ENCODE peak calls at places on chromosome 5, in ten cellular contexts. H, L, T, F, C, B, A, V, D and U are unnamed samples.
A peak's percentile ranks its signal among the peaks of the same experiment; 100 is the strongest.

GRCh38 chr5:44321176-44321575 is 68.0 kb downstream of the FGF10 start:
- DNase-seq in H (no peak), L (no peak), T (no peak), F (no peak), C (no peak), B (no peak), A (no peak), V (no peak), D (no peak), U (no peak)

GRCh38 chr5:178398856-178399722 is 166.5 kb upstream of the PHYKPL start:
- DNase-seq in H (no peak), L (no peak), T (no peak), F (peak; percentile 56), C (no peak), B (no peak), A (no peak), V (no peak), D (no peak), U (no peak)

GRCh38 chr5:122350496-122350895 is 38.5 kb downstream of the SNCAIP start:
- DNase-seq in H (no peak), L (no peak), T (no peak), F (no peak), C (no peak), B (no peak), A (no peak), V (no peak), D (no peak), U (no peak)

GRCh38 chr5:150022681-150023080 is 22.1 kb downstream of the HMGXB3 start:
- DNase-seq in H (no peak), L (no peak), T (no peak), F (no peak), C (no peak), B (no peak), A (no peak), V (no peak), D (no peak), U (no peak)

GRCh38 chr5:18314192-18314778 is 680.0 kb downstream of the TAF11L14 start:
- DNase-seq in H (no peak), L (no peak), T (no peak), F (no peak), C (no peak), B (peak; percentile 25), A (no peak), V (no peak), D (peak; percentile 6), U (peak; percentile 15)

GRCh38 chr5:125346316-125346715 is 599.9 kb upstream of the ZNF608 start:
- DNase-seq in H (no peak), L (no peak), T (no peak), F (no peak), C (no peak), B (no peak), A (no peak), V (no peak), D (no peak), U (no peak)

GRCh38 chr5:126099077-126099476 is 324.1 kb upstream of the GRAMD2B start:
- DNase-seq in H (no peak), L (no peak), T (no peak), F (no peak), C (no peak), B (no peak), A (no peak), V (no peak), D (no peak), U (no peak)

GRCh38 chr5:117246386-117246785 is 671.8 kb upstream of the SEMA6A start:
- DNase-seq in H (no peak), L (no peak), T (no peak), F (no peak), C (no peak), B (no peak), A (no peak), V (no peak), D (no peak), U (no peak)

GRCh38 chr5:4945296-4945695 is 194.8 kb upstream of the ADAMTS16 start:
- DNase-seq in H (no peak), L (no peak), T (no peak), F (no peak), C (no peak), B (no peak), A (no peak), V (no peak), D (no peak), U (no peak)

GRCh38 chr5:178382689-178383276 is 150.2 kb upstream of the PHYKPL start:
- DNase-seq in H (no peak), L (no peak), T (no peak), F (no peak), C (no peak), B (no peak), A (no peak), V (no peak), D (no peak), U (no peak)

GRCh38 chr5:100889165-100889564 is 13.9 kb downstream of the ST8SIA4 start:
- DNase-seq in H (no peak), L (no peak), T (no peak), F (no peak), C (no peak), B (no peak), A (no peak), V (no peak), D (no peak), U (no peak)

GRCh38 chr5:78886650-78887230 is 98.4 kb downstream of the ARSB start:
- DNase-seq in H (no peak), L (no peak), T (no peak), F (no peak), C (no peak), B (peak; percentile 8), A (no peak), V (no peak), D (no peak), U (no peak)

GRCh38 chr5:117701067-117701466 is 1126.4 kb upstream of the SEMA6A start:
- DNase-seq in H (no peak), L (no peak), T (no peak), F (no peak), C (no peak), B (no peak), A (no peak), V (no peak), D (no peak), U (no peak)

GRCh38 chr5:65721775-65722574 is at the start of the genes NLN and SGTB:
- DNase-seq in H (peak; percentile 90), L (peak; percentile 70), T (peak; percentile 79), F (peak; percentile 91), C (peak; percentile 91), B (peak; percentile 74), A (peak; percentile 88), V (peak; percentile 88), D (peak; percentile 37), U (peak; percentile 77)
- TF ChIP-seq POLR2A in H (no peak), L (peak; percentile 64), T (peak; percentile 72), F (no peak), C (peak; percentile 18), B (peak; percentile 73), A (no peak), V (peak; percentile 59), D (no peak), U (peak; percentile 86)

GRCh38 chr5:132458651-132459030 is 31.9 kb downstream of the IRF1 start:
- DNase-seq in H (no peak), L (no peak), T (no peak), F (no peak), C (no peak), B (no peak), A (no peak), V (no peak), D (no peak), U (no peak)

GRCh38 chr5:132455614-132456115 is 34.9 kb downstream of the IRF1 start:
- DNase-seq in H (no peak), L (peak; percentile 9), T (no peak), F (no peak), C (no peak), B (no peak), A (no peak), V (no peak), D (no peak), U (no peak)

GRCh38 chr5:132458226-132458560 is 32.4 kb downstream of the IRF1 start:
- DNase-seq in H (no peak), L (no peak), T (no peak), F (no peak), C (peak; percentile 3), B (no peak), A (no peak), V (no peak), D (no peak), U (no peak)

GRCh38 chr5:132457371-132458225 is 33.0 kb downstream of the IRF1 start:
- DNase-seq in H (no peak), L (peak; percentile 35), T (peak; percentile 91), F (peak; percentile 85), C (peak; percentile 47), B (no peak), A (no peak), V (peak; percentile 55), D (no peak), U (no peak)

GRCh38 chr5:132456553-132457361 is 33.8 kb downstream of the IRF1 start:
- DNase-seq in H (peak; percentile 59), L (peak; percentile 73), T (peak; percentile 60), F (peak; percentile 81), C (peak; percentile 78), B (no peak), A (no peak), V (no peak), D (no peak), U (no peak)
- TF ChIP-seq POLR2A in H (no peak), L (no peak), T (no peak), F (no peak), C (peak; percentile 36), B (no peak), A (peak; percentile 39), V (no peak), D (no peak), U (no peak)

GRCh38 chr5:176356179-176356566 is 5.4 kb downstream of the KIAA1191 start:
- DNase-seq in H (no peak), L (no peak), T (no peak), F (no peak), C (no peak), B (no peak), A (no peak), V (no peak), D (no peak), U (no peak)
- TF ChIP-seq POLR2A in H (no peak), L (no peak), T (no peak), F (no peak), C (no peak), B (no peak), A (no peak), V (no peak), D (no peak), U (no peak)

DNA sequence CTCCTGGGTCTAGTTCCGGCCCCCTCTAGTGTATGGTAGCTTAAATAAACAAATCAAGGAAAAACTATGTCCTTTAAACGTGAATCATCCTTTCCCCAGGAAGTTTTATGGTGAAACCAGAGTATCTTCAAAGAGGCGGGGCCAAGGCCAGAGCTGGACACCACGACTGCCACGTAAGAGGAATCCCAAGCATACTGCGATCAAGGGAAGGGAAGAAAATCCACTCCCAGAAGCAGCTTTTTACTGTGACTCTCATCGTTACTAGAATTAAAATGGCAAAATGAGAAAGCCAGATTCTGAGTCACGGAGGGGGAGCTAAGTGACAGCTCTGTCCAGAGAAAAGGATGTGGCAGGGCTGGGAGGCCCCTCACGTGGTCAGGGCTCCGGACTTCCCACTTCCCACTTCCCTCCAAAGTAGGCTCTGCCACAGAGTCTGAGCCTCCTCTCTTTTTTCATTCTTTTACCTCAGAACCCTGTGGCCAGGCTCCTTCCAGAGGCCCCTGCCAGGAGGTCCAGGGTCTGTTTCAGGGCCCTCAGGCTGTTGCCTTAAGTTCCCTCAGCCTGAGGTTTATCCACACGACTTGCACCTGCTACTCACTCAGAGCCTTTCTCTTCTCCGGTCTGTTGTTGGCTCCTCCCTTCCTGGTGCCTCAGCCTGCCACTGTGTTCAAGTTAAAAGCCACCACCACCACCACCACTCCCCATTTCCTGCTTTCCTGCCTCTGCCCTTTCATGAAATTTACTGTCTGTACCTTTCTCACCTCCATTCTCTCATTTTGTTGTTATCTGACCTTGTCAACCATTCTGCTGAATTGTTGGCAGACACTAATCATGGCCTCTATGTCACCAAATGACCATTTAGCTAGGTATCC is 1.4 kb upstream of the GLRX start:
- DNase-seq in H (peak; percentile 69), L (peak; percentile 91), T (peak; percentile 79), F (peak; percentile 87), C (peak; percentile 69), B (peak; percentile 90), A (no peak), V (peak; percentile 75), D (peak; percentile 85), U (peak; percentile 61)
- TF ChIP-seq POLR2A in H (no peak), L (peak; percentile 72), T (peak; percentile 65), F (no peak), C (peak; percentile 35), B (no peak), A (no peak), V (no peak), D (peak; percentile 31), U (peak; percentile 17)